ENCODE peak calls at places on chromosomes 7 and 10, in four cellular contexts. K, D, F and G are unnamed samples. For H3K4me1, the result is how much of the 10 kb centered on the place peaks cover.

GRCh38 chr10:73590881-73591577 is at the start of gene USP54:
- DNase-seq in K (peak), D (peak), F (peak), G (no peak)

GRCh38 chr7:27364344-27364758 is 121.7 kb downstream of the EVX1 start:
- DNase-seq in F (no peak), D (peak), K (no peak), G (no peak)

GRCh38 chr7:4103352-4104091 is 578.6 kb upstream of the FOXK1 start:
- DNase-seq in K (peak), D (peak), F (peak), G (peak)

GRCh38 chr10:15715619-15716227 is 4.0 kb downstream of the ITGA8 start:
- DNase-seq in F (peak), D (no peak), K (no peak), G (no peak)

GRCh38 chr10:93337309-93337721 is 144.8 kb downstream of the MYOF start:
- DNase-seq in D (no peak), K (no peak), F (no peak), G (no peak)

GRCh38 chr7:129952164-129952652 is 552 bp downstream of the UBE2H start:
- DNase-seq in F (peak), K (peak), D (no peak), G (no peak)

GRCh38 chr7:116227678-116228239 is 17.4 kb downstream of the TES start:
- DNase-seq in D (peak), K (no peak), F (no peak), G (no peak)

GRCh38 chr7:125934539-125934938 is 1004.9 kb upstream of the POT1 start:
- DNase-seq in K (no peak), F (peak), D (no peak), G (no peak)

GRCh38 chr10:118851062-118852035 is 96.6 kb upstream of the CACUL1 start:
- DNase-seq in K (no peak), D (no peak), F (no peak), G (no peak)

GRCh38 chr7:73885433-73885974 is 24.5 kb downstream of the TMEM270 start:
- DNase-seq in F (no peak), K (no peak), D (no peak), G (no peak)

GRCh38 chr7:73880755-73881328 is 19.9 kb downstream of the TMEM270 start:
- DNase-seq in F (no peak), D (no peak), K (no peak), G (no peak)

GRCh38 chr7:73882060-73882428 is 21.1 kb downstream of the TMEM270 start:
- DNase-seq in F (no peak), K (no peak), D (no peak), G (no peak)

GRCh38 chr7:73879977-73880681 is 19.2 kb downstream of the TMEM270 start:
- DNase-seq in F (peak), K (no peak), D (peak), G (peak)

GRCh38 chr7:73881352-73882059 is 20.5 kb downstream of the TMEM270 start:
- DNase-seq in D (no peak), K (no peak), F (no peak), G (peak)
- H3K9ac ChIP-seq in D (no peak), K (no peak), F (no peak), G (no peak)

GRCh38 chr10:103889121-103889720 is 28.8 kb downstream of the STN1 start:
- DNase-seq in D (no peak), K (no peak), F (no peak), G (no peak)
- H3K4me1 ChIP-seq in D (under half), K (under half), F (under half), G (under half)

DNA sequence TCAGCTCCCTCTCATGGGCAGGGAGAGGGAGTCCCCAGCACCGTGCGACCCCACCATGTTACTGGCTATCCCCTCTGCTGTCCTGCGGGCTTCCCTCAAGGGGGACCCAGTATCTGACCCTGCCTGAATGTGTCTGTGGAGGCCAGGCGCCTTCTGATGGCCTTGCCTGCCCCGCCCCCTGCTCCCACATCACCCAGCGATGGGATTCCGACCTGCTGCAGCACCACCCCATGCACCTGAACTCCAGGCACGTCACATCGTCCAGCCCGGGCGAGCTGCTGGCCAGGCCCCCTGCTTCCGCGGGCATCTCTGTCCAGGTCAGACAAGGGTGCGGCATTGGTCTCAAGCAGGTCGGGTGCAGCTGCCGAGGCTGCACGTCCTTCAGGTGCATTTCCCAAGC is 19.0 kb downstream of the LRRC27 start:
- DNase-seq in K (no peak), F (no peak), D (no peak), G (no peak)
- H3K23ac ChIP-seq in K (no peak), F (no peak), D (no peak), G (no peak)

GRCh38 chr7:32942783-32943653 is 14.2 kb upstream of the FKBP9 start:
- DNase-seq in K (peak), D (peak), F (peak), G (peak)
- H3K9ac ChIP-seq in K (no peak), D (peak), F (peak), G (peak)

GRCh38 chr7:16743207-16743606 is 10.3 kb upstream of the TSPAN13 start:
- DNase-seq in F (no peak), K (no peak), D (peak), G (no peak)

GRCh38 chr7:16740623-16740953 is 13.0 kb upstream of the TSPAN13 start:
- DNase-seq in F (no peak), D (no peak), K (no peak), G (no peak)

GRCh38 chr7:16740996-16741395 is 12.6 kb upstream of the TSPAN13 start:
- DNase-seq in F (no peak), K (no peak), D (no peak), G (no peak)

GRCh38 chr7:16742547-16742946 is 11.0 kb upstream of the TSPAN13 start:
- DNase-seq in F (no peak), D (no peak), K (no peak), G (no peak)

DNA sequence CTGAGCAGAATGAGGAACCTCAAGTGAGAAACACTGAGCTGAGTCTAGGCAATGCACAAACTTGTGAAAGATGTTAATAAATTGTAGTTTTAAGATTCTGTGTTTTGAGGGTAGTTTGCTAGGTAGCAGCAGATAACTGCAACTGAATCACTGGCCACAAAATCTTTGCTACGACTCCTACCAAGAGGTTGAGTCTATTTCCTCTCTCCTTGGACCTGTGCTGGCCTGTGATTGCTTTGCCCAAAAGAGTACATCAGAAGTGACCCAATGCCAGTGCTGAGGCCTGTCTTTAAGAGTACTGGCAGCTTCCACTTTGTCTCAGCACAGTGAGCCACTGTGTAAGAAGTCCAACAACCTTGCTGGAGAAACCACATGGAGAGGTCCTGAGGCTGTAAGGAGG is 11.9 kb upstream of the TSPAN13 start:
- DNase-seq in K (no peak), F (no peak), D (no peak), G (no peak)
- H3K4me1 ChIP-seq in K (under half), F (under half), D (under half), G (under half)